ENCODE peak calls at places on chromosome 9, in six cellular contexts. J is omental fat pad, O is endothelial cell, S is ovary, A is progenitor cell of endocrine pancreas, W is A673. H is an unnamed sample.

GRCh38 chr9:137726764-137727163 is 108.0 kb downstream of the EHMT1 start:
- DNase-seq in J (no peak), O (no peak), S (no peak), A (no peak), W (no peak), H (no peak)

GRCh38 chr9:87850405-87850804 is 32.3 kb upstream of the SPATA31E1 start:
- DNase-seq in J (no peak), O (no peak), S (no peak), A (no peak), W (no peak), H (no peak)

GRCh38 chr9:20670395-20670794 is 13.7 kb upstream of the FOCAD start:
- DNase-seq in J (no peak), O (no peak), S (no peak), A (no peak), W (no peak), H (no peak)

GRCh38 chr9:29439961-29440360 is 1866.7 kb upstream of the C9orf72 start:
- DNase-seq in J (no peak), O (no peak), S (no peak), A (no peak), W (peak), H (no peak)

GRCh38 chr9:4382722-4383317 is 83.0 kb upstream of the GLIS3 start:
- DNase-seq in J (no peak), O (peak), S (no peak), A (no peak), W (peak), H (no peak)

GRCh38 chr9:72979405-72980100 is 26.7 kb upstream of the ALDH1A1 start:
- DNase-seq in J (no peak), O (no peak), S (no peak), A (no peak), W (no peak), H (no peak)

GRCh38 chr9:27791311-27791710 is 218.0 kb upstream of the C9orf72 start:
- DNase-seq in J (no peak), O (no peak), S (no peak), A (no peak), W (peak), H (no peak)

GRCh38 chr9:128553695-128554094 is 1.3 kb downstream of the SPTAN1 start:
- DNase-seq in J (no peak), O (no peak), S (no peak), A (no peak), W (peak), H (no peak)

GRCh38 chr9:108671156-108671555 is 184.6 kb downstream of the ACTL7B start:
- DNase-seq in J (no peak), O (no peak), S (no peak), A (no peak), W (peak), H (no peak)

GRCh38 chr9:132008184-132008781 is 71.4 kb downstream of the MED27 start:
- DNase-seq in J (no peak), O (no peak), S (no peak), A (no peak), W (no peak), H (no peak)

GRCh38 chr9:87880116-87880515 is 2.6 kb upstream of the SPATA31E1 start:
- DNase-seq in J (no peak), O (no peak), S (no peak), A (no peak), W (no peak), H (no peak)

GRCh38 chr9:15370496-15371464 is 51.9 kb upstream of the SNAPC3 start:
- DNase-seq in J (no peak), O (no peak), S (peak), A (no peak), W (no peak), H (peak)

GRCh38 chr9:2838356-2838983 is 5.4 kb downstream of the PUM3 start:
- DNase-seq in J (no peak), O (no peak), S (no peak), A (no peak), W (no peak), H (no peak)

GRCh38 chr9:2838984-2839367 is 4.9 kb downstream of the PUM3 start:
- DNase-seq in J (no peak), O (no peak), S (no peak), A (no peak), W (no peak), H (no peak)

GRCh38 chr9:2833096-2833495 is 10.8 kb downstream of the PUM3 start:
- DNase-seq in J (no peak), O (no peak), S (no peak), A (no peak), W (no peak), H (no peak)

GRCh38 chr9:2837915-2838314 is 6.0 kb downstream of the PUM3 start:
- DNase-seq in J (no peak), O (no peak), S (no peak), A (no peak), W (peak), H (no peak)
- TF ChIP-seq CTCF in J (no peak), O (no peak), S (peak), A (peak), W (peak), H (no peak)

GRCh38 chr9:37917315-37917731 is 13.4 kb upstream of the SLC25A51 start:
- DNase-seq in J (no peak), O (no peak), S (no peak), A (no peak), W (no peak), H (no peak)
- TF ChIP-seq CTCF in J (no peak), O (no peak), S (no peak), A (no peak), W (no peak), H (no peak)

DNA sequence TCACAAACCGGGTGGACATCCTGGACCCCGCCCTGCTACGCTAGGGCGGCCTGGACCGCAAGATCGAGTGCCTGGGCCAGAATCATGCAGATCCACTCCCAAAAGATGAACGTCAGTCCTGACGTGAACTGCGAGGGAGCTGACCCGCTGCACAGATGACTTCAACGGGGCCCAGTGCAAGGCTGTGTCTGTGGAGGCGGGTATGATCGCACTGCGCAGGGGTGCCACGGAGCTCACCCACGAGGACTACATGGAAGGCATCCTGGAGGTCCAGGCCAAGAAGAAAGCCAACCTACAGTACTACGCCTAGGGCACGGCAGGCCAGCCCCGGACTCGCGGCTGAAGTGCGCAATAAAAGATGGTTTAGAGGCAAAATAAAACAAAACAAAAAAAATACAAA is 5.2 kb downstream of the SAXO1 start:
- DNase-seq in J (no peak), O (no peak), S (no peak), A (no peak), W (no peak), H (no peak)
- TF ChIP-seq CTCF in J (no peak), O (no peak), S (no peak), A (no peak), W (no peak), H (no peak)

DNA sequence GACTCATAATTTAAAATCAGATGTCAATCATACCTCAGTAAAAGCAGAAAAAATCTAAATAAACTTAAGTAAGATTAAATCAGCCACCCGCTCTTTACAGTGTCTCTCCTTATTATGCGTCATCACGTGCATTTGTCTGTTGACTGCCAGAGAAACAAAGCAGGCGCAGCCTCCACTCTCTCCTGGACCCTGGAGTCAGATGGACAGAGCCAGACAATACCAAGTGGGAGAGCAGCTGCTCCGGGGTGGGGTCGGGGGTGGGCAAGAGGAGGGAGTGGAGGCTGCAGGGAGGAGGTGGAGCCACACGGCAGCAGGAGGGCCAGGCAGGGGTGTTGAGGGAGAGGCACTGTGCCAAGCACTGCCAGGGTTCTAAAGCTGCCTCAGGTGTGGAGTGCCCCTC is 96.4 kb downstream of the GLDC start:
- DNase-seq in J (no peak), O (no peak), S (no peak), A (no peak), W (no peak), H (peak)
- TF ChIP-seq CTCF in J (no peak), O (no peak), S (no peak), A (no peak), W (no peak), H (no peak)